ENCODE peak calls at places on chromosome 7, in four cellular contexts. T is MM.1S, M is left lung, X is PC-3. Q is an unnamed sample.

GRCh38 chr7:33108931-33109757 is at the start of gene RP9:
- DNase-seq in T (peak), M (peak), X (peak), Q (peak)

GRCh38 chr7:132485600-132486594 is 90.4 kb downstream of the PLXNA4 start:
- DNase-seq in T (peak), M (no peak), X (no peak), Q (peak)

GRCh38 chr7:45661302-45661995 is 87.3 kb downstream of the ADCY1 start:
- DNase-seq in T (no peak), M (no peak), X (no peak), Q (no peak)

GRCh38 chr7:137731436-137731835 is 115.3 kb downstream of the DGKI start:
- DNase-seq in T (no peak), M (no peak), X (no peak), Q (no peak)

GRCh38 chr7:28410628-28411578 is 1.4 kb upstream of the CREB5 start:
- DNase-seq in T (no peak), M (peak), X (peak), Q (no peak)

GRCh38 chr7:79241288-79242055 is 212.0 kb downstream of the MAGI2 start:
- DNase-seq in T (no peak), M (no peak), X (peak), Q (no peak)

GRCh38 chr7:12062062-12062461 is 149.0 kb upstream of the TMEM106B start:
- DNase-seq in T (peak), M (no peak), X (no peak), Q (no peak)

GRCh38 chr7:5457245-5457735 is 33.7 kb upstream of the TNRC18 start:
- DNase-seq in T (no peak), M (no peak), X (no peak), Q (no peak)

GRCh38 chr7:20412023-20412422 is 81.3 kb downstream of the ITGB8 start:
- DNase-seq in T (no peak), M (no peak), X (no peak), Q (no peak)

GRCh38 chr7:55513849-55514248 is 58.5 kb downstream of the VOPP1 start:
- DNase-seq in T (no peak), M (no peak), X (no peak), Q (no peak)
- TF ChIP-seq CTCF in T (no peak), M (no peak), X (no peak), Q (no peak)

GRCh38 chr7:105853931-105854419 is 22.4 kb downstream of the ATXN7L1 start:
- DNase-seq in T (no peak), M (no peak), X (no peak), Q (no peak)
- TF ChIP-seq CTCF in T (no peak), M (no peak), X (no peak), Q (no peak)

GRCh38 chr7:82188636-82189035 is 254.9 kb downstream of the CACNA2D1 start:
- DNase-seq in T (no peak), M (no peak), X (no peak), Q (no peak)

GRCh38 chr7:82194011-82194410 is 249.6 kb downstream of the CACNA2D1 start:
- DNase-seq in T (no peak), M (no peak), X (peak), Q (no peak)
- TF ChIP-seq CTCF in T (no peak), M (no peak), X (no peak), Q (no peak)

DNA sequence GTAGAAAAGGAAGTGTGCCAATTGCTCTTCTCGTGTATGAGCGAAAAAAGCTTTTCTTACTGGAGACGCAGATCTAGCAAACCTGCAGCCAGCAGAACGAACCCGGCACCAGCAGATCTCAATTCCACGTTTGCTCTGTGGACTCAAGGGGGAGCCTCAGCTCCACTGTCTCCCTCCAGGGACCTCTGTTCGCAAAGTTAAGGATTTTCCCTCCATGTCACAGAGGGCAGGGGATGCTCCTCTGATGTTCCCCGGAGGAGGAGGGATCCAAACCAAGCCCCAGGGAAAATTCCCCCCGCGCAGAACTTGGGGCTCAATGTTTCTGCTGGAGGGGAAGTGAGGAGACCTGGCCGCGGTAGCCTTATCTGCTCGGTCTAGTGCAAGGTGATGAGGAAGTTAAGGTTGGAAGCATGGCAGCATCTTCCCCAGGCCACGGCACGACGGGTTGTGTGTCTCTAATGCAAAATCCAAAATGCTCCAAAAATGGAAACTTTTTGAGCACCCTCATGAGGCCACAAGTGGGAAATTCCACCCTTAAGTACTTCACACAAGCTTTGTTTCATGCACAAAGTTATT is 9.0 kb downstream of the IQCE start:
- DNase-seq in T (no peak), M (peak), X (no peak), Q (no peak)
- TF ChIP-seq CTCF in T (no peak), M (peak), X (peak), Q (no peak)

DNA sequence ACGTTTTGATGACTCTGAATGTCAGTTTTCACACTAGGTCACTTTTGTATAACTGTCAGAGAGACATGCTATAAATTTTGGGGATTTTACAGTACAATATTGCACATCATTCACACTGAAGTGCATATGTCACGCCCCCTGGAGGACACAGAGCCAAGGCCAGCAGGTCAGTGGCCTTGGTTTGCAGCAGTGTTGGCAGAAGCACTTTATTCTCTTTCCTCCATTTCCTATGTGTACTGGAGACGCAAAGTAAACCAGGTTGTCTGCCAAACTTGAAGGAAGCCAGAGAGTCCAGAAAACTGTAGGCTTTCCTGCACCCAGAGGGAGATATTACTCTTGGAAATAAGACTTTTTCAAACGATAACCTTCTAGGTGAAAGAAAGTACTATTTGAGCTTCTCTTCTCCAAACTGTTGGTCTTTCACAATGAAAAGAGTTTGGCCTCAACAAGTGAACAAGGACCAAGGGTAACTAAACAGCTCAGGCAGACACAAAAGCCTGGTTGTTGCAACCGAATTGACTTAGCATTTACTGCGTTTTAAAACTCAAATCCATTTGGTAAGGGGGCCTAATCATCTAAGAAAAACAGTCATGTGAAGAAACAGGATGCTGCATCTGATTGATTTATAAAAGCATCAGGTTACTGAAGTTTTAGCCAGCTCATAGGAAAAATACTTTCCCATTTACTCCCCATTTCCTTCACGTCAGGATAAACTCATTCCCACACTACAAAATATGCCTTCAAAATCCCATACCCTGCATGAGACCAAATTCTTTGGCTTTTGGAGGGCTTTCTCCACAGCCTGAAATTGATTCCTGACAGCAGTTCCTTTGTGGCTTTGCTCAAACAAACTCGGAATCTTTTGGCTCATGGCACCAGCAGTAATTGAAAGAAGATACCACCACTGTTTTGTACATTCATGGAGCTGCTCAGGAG is 83.0 kb upstream of the SEC61G start:
- DNase-seq in T (no peak), M (no peak), X (peak), Q (no peak)
- TF ChIP-seq CTCF in T (peak), M (peak), X (peak), Q (no peak)

GRCh38 chr7:80918909-80919721 is at the start of gene SEMA3C:
- DNase-seq in T (peak), M (peak), X (peak), Q (peak)
- TF ChIP-seq CTCF in T (no peak), M (no peak), X (no peak), Q (no peak)

DNA sequence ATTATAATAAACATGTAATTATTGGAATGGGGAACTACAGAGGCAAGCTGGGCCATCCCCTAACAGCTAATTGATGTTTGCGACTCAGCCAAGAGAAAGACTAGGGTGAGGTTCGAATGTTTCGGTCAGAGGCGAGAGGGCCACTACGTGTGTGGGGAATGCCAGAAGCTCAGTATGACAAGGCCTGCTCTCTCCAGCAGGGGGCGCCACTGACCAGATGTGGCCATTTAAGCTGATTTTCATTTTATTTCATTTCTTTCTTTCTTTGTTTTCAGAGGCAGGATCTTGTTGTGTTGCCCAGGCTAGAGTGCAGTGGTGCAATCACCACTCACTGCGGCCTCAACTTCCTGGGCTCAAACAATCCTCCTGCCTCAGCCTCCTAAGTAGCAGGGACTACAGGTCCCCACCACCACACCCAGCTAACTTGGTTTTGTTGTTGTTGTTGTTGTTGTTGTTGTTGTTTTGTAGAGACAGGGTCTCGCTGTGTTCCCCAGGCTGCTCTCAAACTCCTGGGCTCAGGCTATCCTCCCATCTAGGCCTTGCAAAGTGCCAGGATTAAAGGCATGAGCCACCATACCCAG is 38.1 kb downstream of the TMEM130 start:
- DNase-seq in T (no peak), M (no peak), X (peak), Q (peak)
- TF ChIP-seq CTCF in T (peak), M (peak), X (peak), Q (peak)